ENCODE peak calls at places on chromosome 17, in six cellular contexts. M is A549, X is HepG2, D is GM12878, E is upper lobe of left lung, F is K562. G is an unnamed sample.

GRCh38 chr17:82334204-82334621 is 647 bp upstream of the SECTM1 start:
- ATAC-seq in M (no peak), E (no peak), D (no peak), X (no peak), F (no peak), G (no peak)

GRCh38 chr17:38761612-38762011 is 9.1 kb downstream of the PSMB3 start:
- ATAC-seq in E (no peak), X (peak), F (peak), M (peak), D (peak), G (no peak)

GRCh38 chr17:8939496-8940334 is 25.8 kb downstream of the PIK3R5 start:
- ATAC-seq in F (no peak), M (no peak), X (no peak), E (no peak), D (peak), G (no peak)

GRCh38 chr17:9890124-9890523 is 14.9 kb downstream of the RCVRN start:
- ATAC-seq in M (no peak), F (peak), D (peak), E (no peak), X (peak), G (no peak)

GRCh38 chr17:47715669-47716325 is 17.2 kb upstream of the TBX21 start:
- ATAC-seq in F (no peak), D (peak), E (no peak), M (no peak), X (no peak), G (no peak)

GRCh38 chr17:67482784-67483183 is 105.7 kb downstream of the PITPNC1 start:
- ATAC-seq in E (no peak), F (no peak), D (no peak), M (no peak), X (no peak), G (no peak)

GRCh38 chr17:38510424-38511125 is 82.3 kb downstream of the ARHGAP23 start:
- ATAC-seq in D (peak), M (peak), X (peak), F (peak), E (no peak), G (peak)

GRCh38 chr17:10126554-10127493 is 71.6 kb downstream of the GAS7 start:
- ATAC-seq in E (no peak), M (peak), D (peak), F (no peak), X (no peak), G (peak)

GRCh38 chr17:47254403-47254943 is 846 bp downstream of the ITGB3 start:
- ATAC-seq in D (peak), F (no peak), E (no peak), X (no peak), M (peak), G (no peak)

GRCh38 chr17:1947743-1948516 is 77.2 kb downstream of the RTN4RL1 start:
- ATAC-seq in X (peak), F (no peak), M (no peak), D (no peak), E (no peak), G (no peak)

GRCh38 chr17:67359960-67360817 is 6.2 kb downstream of the PSMD12 start:
- ATAC-seq in E (no peak), X (peak), D (peak), M (peak), F (peak), G (no peak)

GRCh38 chr17:81576621-81577277 is 24.6 kb upstream of the FAAP100 start:
- ATAC-seq in F (no peak), M (peak), X (peak), E (peak), D (no peak), G (no peak)

GRCh38 chr17:15893333-15894024 is 51.5 kb upstream of the ADORA2B start:
- ATAC-seq in D (no peak), F (no peak), X (peak), E (peak), M (peak), G (no peak)

GRCh38 chr17:64448665-64449512 is at the start of gene MILR1:
- ATAC-seq in X (no peak), F (peak), M (peak), E (peak), D (peak), G (peak)

GRCh38 chr17:62616993-62617893 is 10.2 kb upstream of the MRC2 start:
- ATAC-seq in E (no peak), M (no peak), D (no peak), X (peak), F (peak), G (no peak)

GRCh38 chr17:61209524-61209923 is 190.1 kb upstream of the TBX2 start:
- ATAC-seq in D (no peak), E (no peak), F (no peak), X (no peak), M (no peak), G (no peak)

GRCh38 chr17:33366998-33367397 is 73.9 kb upstream of the ASIC2 start:
- ATAC-seq in F (no peak), E (no peak), M (no peak), D (no peak), X (no peak), G (no peak)

GRCh38 chr17:72403713-72404209 is 282.9 kb downstream of the SOX9 start:
- ATAC-seq in E (no peak), D (no peak), M (no peak), X (peak), F (no peak), G (no peak)

GRCh38 chr17:2484876-2485275 is 26.8 kb downstream of the METTL16 start:
- ATAC-seq in F (peak), D (no peak), M (no peak), X (no peak), E (no peak), G (no peak)

GRCh38 chr17:21358682-21359482 is 17.3 kb upstream of the KCNJ12 start:
- ATAC-seq in M (peak), E (peak), F (peak), D (no peak), X (no peak), G (peak)

GRCh38 chr17:12973496-12974318 is 44.1 kb downstream of the ELAC2 start:
- ATAC-seq in D (no peak), X (no peak), E (peak), M (no peak), F (no peak), G (peak)

GRCh38 chr17:82213251-82214011 is 789 bp upstream of the CCDC57 start:
- ATAC-seq in X (peak), F (peak), D (peak), M (peak), E (no peak), G (peak)

GRCh38 chr17:44070455-44071197 is at the start of gene G6PC3:
- ATAC-seq in D (peak), E (peak), M (peak), X (peak), F (peak), G (peak)
- TF ChIP-seq EP300 in D (peak), E (peak), M (no peak), X (peak), F (peak), G (no peak)

DNA sequence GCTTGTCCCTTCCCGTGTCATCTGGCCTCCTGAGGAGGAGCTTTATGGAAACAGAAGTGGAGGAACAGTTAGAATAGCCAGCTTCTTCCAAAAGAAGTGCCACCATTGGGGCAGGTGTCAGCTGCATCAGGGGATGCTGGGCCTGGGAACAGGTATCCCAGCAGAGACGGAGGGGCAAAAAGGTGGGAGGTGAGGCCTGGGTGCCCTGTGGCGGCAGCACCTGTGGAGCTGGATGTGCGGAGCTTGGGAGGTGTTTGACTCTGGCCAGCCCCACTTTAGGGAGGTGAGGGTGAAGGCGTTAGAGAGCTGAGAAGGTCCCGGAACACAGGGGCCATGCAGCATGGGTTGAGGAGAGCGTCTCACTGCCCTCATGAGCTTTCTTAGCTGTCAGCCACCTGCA is 5.2 kb downstream of the SMCR8 start:
- ATAC-seq in F (no peak), E (no peak), M (no peak), D (no peak), X (no peak), G (no peak)
- H3K4me3 ChIP-seq in F (no peak), E (no peak), M (no peak), D (no peak), X (no peak), G (no peak)

GRCh38 chr17:7014995-7015586 is 2.7 kb downstream of the RNASEK start:
- ATAC-seq in E (no peak), D (peak), M (no peak), F (no peak), X (peak), G (no peak)
- TF ChIP-seq POLR2A in E (no peak), D (peak), M (peak), F (no peak), X (no peak), G (peak)

GRCh38 chr17:75869282-75870141 is 8.9 kb downstream of the TRIM47 start:
- ATAC-seq in D (no peak), E (no peak), M (no peak), F (peak), X (peak), G (peak)
- TF ChIP-seq EP300 in D (no peak), E (no peak), M (no peak), F (no peak), X (peak), G (no peak)

GRCh38 chr17:78172284-78173024 is 4.1 kb downstream of the SYNGR2 start:
- ATAC-seq in E (no peak), M (no peak), F (no peak), D (peak), X (no peak), G (peak)

GRCh38 chr17:78174332-78174869 is 6.0 kb downstream of the SYNGR2 start:
- ATAC-seq in D (peak), X (no peak), E (peak), M (no peak), F (no peak), G (peak)

GRCh38 chr17:78174870-78175642 is 6.7 kb downstream of the SYNGR2 start:
- ATAC-seq in M (peak), E (peak), D (no peak), X (peak), F (no peak), G (no peak)

GRCh38 chr17:78170692-78171590 is 2.6 kb downstream of the SYNGR2 start:
- ATAC-seq in X (no peak), M (no peak), E (no peak), D (no peak), F (no peak), G (no peak)

GRCh38 chr17:78173025-78173715 is 4.8 kb downstream of the SYNGR2 start:
- ATAC-seq in E (no peak), X (no peak), D (peak), F (no peak), M (no peak), G (peak)
- H3K4me3 ChIP-seq in E (no peak), X (no peak), D (peak), F (no peak), M (no peak), G (no peak)

GRCh38 chr17:11848330-11848729 is 148.9 kb downstream of the ZNF18 start:
- ATAC-seq in X (no peak), M (no peak), F (no peak), E (no peak), D (no peak), G (no peak)
- TF ChIP-seq POLR2A in X (no peak), M (no peak), F (no peak), E (no peak), D (no peak), G (no peak)

GRCh38 chr17:49452173-49452572 is 37.5 kb upstream of the PHB1 start:
- ATAC-seq in F (peak), E (no peak), M (no peak), X (no peak), D (no peak), G (no peak)

GRCh38 chr17:49450735-49451134 is 36.1 kb upstream of the PHB1 start:
- ATAC-seq in F (no peak), E (no peak), X (no peak), D (no peak), M (no peak), G (no peak)

GRCh38 chr17:49456172-49456965 is 38.7 kb upstream of the NGFR start:
- ATAC-seq in M (no peak), X (no peak), D (no peak), E (no peak), F (no peak), G (no peak)

GRCh38 chr17:49455226-49455968 is 39.7 kb upstream of the NGFR start:
- ATAC-seq in D (no peak), E (no peak), X (no peak), M (no peak), F (no peak), G (no peak)

GRCh38 chr17:49454050-49454449 is 39.4 kb upstream of the PHB1 start:
- ATAC-seq in D (no peak), E (no peak), X (peak), F (no peak), M (no peak), G (no peak)
- TF ChIP-seq EP300 in D (no peak), E (no peak), X (no peak), F (no peak), M (no peak), G (no peak)